ENCODE peak calls at places on chromosomes 12 and 14, in six cellular contexts. One of them, this sample, is unnamed.

GRCh38 chr14:68794130-68794855 is 1.4 kb upstream of the ZFP36L1 start:
- DNase-seq in posterior cingulate gyrus: peak; percentile 36
- DNase-seq in hypothalamus: no peak
- DNase-seq in CD8-positive, alpha-beta memory T cell: peak; percentile 75
- DNase-seq in midbrain: no peak
- DNase-seq in GM03348: peak; percentile 88
- DNase-seq in this sample: no peak

GRCh38 chr12:71958056-71958455 is 19.4 kb downstream of the TPH2 start:
- DNase-seq in posterior cingulate gyrus: no peak
- DNase-seq in hypothalamus: no peak
- DNase-seq in CD8-positive, alpha-beta memory T cell: no peak
- DNase-seq in midbrain: no peak
- DNase-seq in GM03348: peak; percentile 42
- DNase-seq in this sample: no peak

GRCh38 chr14:70822706-70823185 is 13.4 kb upstream of the MAP3K9 start:
- DNase-seq in posterior cingulate gyrus: no peak
- DNase-seq in hypothalamus: no peak
- DNase-seq in CD8-positive, alpha-beta memory T cell: peak; percentile 6
- DNase-seq in midbrain: no peak
- DNase-seq in GM03348: peak; percentile 77
- DNase-seq in this sample: no peak

GRCh38 chr12:8996682-8997405 is 7.5 kb downstream of the KLRG1 start:
- DNase-seq in posterior cingulate gyrus: no peak
- DNase-seq in hypothalamus: no peak
- DNase-seq in CD8-positive, alpha-beta memory T cell: no peak
- DNase-seq in midbrain: no peak
- DNase-seq in GM03348: no peak
- DNase-seq in this sample: no peak

GRCh38 chr12:131152587-131152986 is 198.9 kb downstream of the ADGRD1 start:
- DNase-seq in posterior cingulate gyrus: no peak
- DNase-seq in hypothalamus: no peak
- DNase-seq in CD8-positive, alpha-beta memory T cell: no peak
- DNase-seq in midbrain: no peak
- DNase-seq in GM03348: no peak
- DNase-seq in this sample: no peak

GRCh38 chr12:31524791-31525495 is 66.0 kb downstream of the DENND5B start:
- DNase-seq in posterior cingulate gyrus: no peak
- DNase-seq in hypothalamus: no peak
- DNase-seq in CD8-positive, alpha-beta memory T cell: no peak
- DNase-seq in midbrain: no peak
- DNase-seq in GM03348: no peak
- DNase-seq in this sample: no peak

GRCh38 chr14:66600416-66600815 is 92.5 kb downstream of the GPHN start:
- DNase-seq in posterior cingulate gyrus: no peak
- DNase-seq in hypothalamus: no peak
- DNase-seq in CD8-positive, alpha-beta memory T cell: no peak
- DNase-seq in midbrain: no peak
- DNase-seq in GM03348: no peak
- DNase-seq in this sample: no peak

GRCh38 chr14:23469906-23470403 is 452 bp downstream of the NGDN start:
- DNase-seq in posterior cingulate gyrus: no peak
- DNase-seq in hypothalamus: no peak
- DNase-seq in CD8-positive, alpha-beta memory T cell: no peak
- DNase-seq in midbrain: no peak
- DNase-seq in GM03348: no peak
- DNase-seq in this sample: no peak

GRCh38 chr14:64720190-64720589 is 16.0 kb downstream of the PLEKHG3 start:
- DNase-seq in posterior cingulate gyrus: no peak
- DNase-seq in hypothalamus: no peak
- DNase-seq in CD8-positive, alpha-beta memory T cell: no peak
- DNase-seq in midbrain: no peak
- DNase-seq in GM03348: peak; percentile 44
- DNase-seq in this sample: no peak

GRCh38 chr12:123763093-123763492 is 992 bp downstream of the DNAH10 start:
- DNase-seq in posterior cingulate gyrus: no peak
- DNase-seq in hypothalamus: no peak
- DNase-seq in CD8-positive, alpha-beta memory T cell: no peak
- DNase-seq in midbrain: no peak
- DNase-seq in GM03348: no peak
- DNase-seq in this sample: no peak

GRCh38 chr12:91974541-91974940 is 171.1 kb downstream of the BTG1 start:
- DNase-seq in posterior cingulate gyrus: no peak
- DNase-seq in hypothalamus: no peak
- DNase-seq in CD8-positive, alpha-beta memory T cell: no peak
- DNase-seq in midbrain: no peak
- DNase-seq in GM03348: no peak
- DNase-seq in this sample: no peak

GRCh38 chr12:122085571-122085970 is 7.0 kb downstream of the MLXIP start:
- DNase-seq in posterior cingulate gyrus: no peak
- DNase-seq in hypothalamus: no peak
- DNase-seq in CD8-positive, alpha-beta memory T cell: no peak
- DNase-seq in midbrain: no peak
- DNase-seq in GM03348: no peak
- DNase-seq in this sample: no peak

GRCh38 chr14:75274899-75275569 is 3.6 kb upstream of the FOS start:
- DNase-seq in posterior cingulate gyrus: no peak
- DNase-seq in hypothalamus: no peak
- DNase-seq in CD8-positive, alpha-beta memory T cell: peak; percentile 54
- DNase-seq in midbrain: peak; percentile 60
- DNase-seq in GM03348: no peak
- DNase-seq in this sample: no peak

GRCh38 chr12:47082963-47083621 is 3.3 kb upstream of the AMIGO2 start:
- DNase-seq in posterior cingulate gyrus: no peak
- DNase-seq in hypothalamus: no peak
- DNase-seq in CD8-positive, alpha-beta memory T cell: no peak
- DNase-seq in midbrain: no peak
- DNase-seq in GM03348: peak; percentile 81
- DNase-seq in this sample: no peak

GRCh38 chr14:79629891-79630560 is 581.3 kb downstream of the DIO2 start:
- DNase-seq in posterior cingulate gyrus: no peak
- DNase-seq in hypothalamus: no peak
- DNase-seq in CD8-positive, alpha-beta memory T cell: no peak
- DNase-seq in midbrain: no peak
- DNase-seq in GM03348: no peak
- DNase-seq in this sample: no peak

GRCh38 chr14:98822917-98823316 is 449.1 kb downstream of the BCL11B start:
- DNase-seq in posterior cingulate gyrus: no peak
- DNase-seq in hypothalamus: no peak
- DNase-seq in CD8-positive, alpha-beta memory T cell: no peak
- DNase-seq in midbrain: no peak
- DNase-seq in GM03348: no peak
- DNase-seq in this sample: no peak

GRCh38 chr12:75602111-75602510 is 90.7 kb upstream of the KRR1 start:
- DNase-seq in posterior cingulate gyrus: no peak
- DNase-seq in hypothalamus: no peak
- DNase-seq in CD8-positive, alpha-beta memory T cell: no peak
- DNase-seq in midbrain: no peak
- DNase-seq in GM03348: no peak
- DNase-seq in this sample: no peak

GRCh38 chr12:102534899-102535298 is 54.5 kb upstream of the IGF1 start:
- DNase-seq in posterior cingulate gyrus: no peak
- DNase-seq in hypothalamus: no peak
- DNase-seq in CD8-positive, alpha-beta memory T cell: no peak
- DNase-seq in midbrain: no peak
- DNase-seq in GM03348: peak; percentile 55
- DNase-seq in this sample: no peak

GRCh38 chr12:120110550-120111501 is 5.7 kb downstream of the RAB35 start:
- DNase-seq in posterior cingulate gyrus: no peak
- DNase-seq in hypothalamus: peak; percentile 24
- DNase-seq in CD8-positive, alpha-beta memory T cell: peak; percentile 42
- DNase-seq in midbrain: peak; percentile 54
- DNase-seq in GM03348: no peak
- DNase-seq in this sample: peak; percentile 26

GRCh38 chr12:104456950-104457745 is 400 bp downstream of the CHST11 start:
- DNase-seq in posterior cingulate gyrus: peak; percentile 61
- DNase-seq in hypothalamus: no peak
- DNase-seq in CD8-positive, alpha-beta memory T cell: no peak
- DNase-seq in midbrain: peak; percentile 44
- DNase-seq in GM03348: peak; percentile 69
- DNase-seq in this sample: no peak

GRCh38 chr12:21568115-21568514 is 36.5 kb downstream of the GYS2 start:
- DNase-seq in posterior cingulate gyrus: no peak
- DNase-seq in hypothalamus: no peak
- DNase-seq in CD8-positive, alpha-beta memory T cell: no peak
- DNase-seq in midbrain: no peak
- DNase-seq in GM03348: no peak
- DNase-seq in this sample: no peak

GRCh38 chr12:55925870-55926737 is 1.6 kb downstream of the PYM1 start:
- DNase-seq in posterior cingulate gyrus: no peak
- DNase-seq in hypothalamus: no peak
- DNase-seq in CD8-positive, alpha-beta memory T cell: no peak
- DNase-seq in midbrain: peak; percentile 44
- DNase-seq in GM03348: no peak
- DNase-seq in this sample: no peak